ENCODE peak calls at places on chromosomes 1 and 21, in eight cellular contexts. W, V, G, U, N, O, L and T are unnamed samples.

GRCh38 chr21:34801519-34802132 is 132.8 kb downstream of the CLIC6 start:
- DNase-seq in W (no peak), V (no peak), G (no peak), U (no peak), N (no peak), O (no peak), L (no peak), T (no peak)

GRCh38 chr1:207389728-207390464 is 64.2 kb upstream of the CR2 start:
- DNase-seq in W (peak), V (no peak), G (no peak), U (no peak), N (no peak), O (no peak), L (no peak), T (no peak)

GRCh38 chr21:44801468-44802395 is at the start of gene UBE2G2:
- DNase-seq in W (peak), V (peak), G (peak), U (peak), N (peak), O (peak), L (peak), T (peak)

GRCh38 chr1:118075116-118075515 is 109.9 kb downstream of the SPAG17 start:
- DNase-seq in W (peak), V (no peak), G (no peak), U (no peak), N (no peak), O (no peak), L (no peak), T (no peak)

GRCh38 chr1:216682694-216683243 is 40.5 kb downstream of the ESRRG start:
- DNase-seq in W (no peak), V (no peak), G (no peak), U (no peak), N (no peak), O (no peak), L (no peak), T (no peak)

GRCh38 chr1:205588691-205589445 is 42.9 kb downstream of the ELK4 start:
- DNase-seq in W (peak), V (peak), G (no peak), U (peak), N (no peak), O (peak), L (no peak), T (no peak)

GRCh38 chr1:87898401-87898800 is 569.7 kb downstream of the LMO4 start:
- DNase-seq in W (no peak), V (no peak), G (no peak), U (peak), N (no peak), O (no peak), L (no peak), T (no peak)

GRCh38 chr1:201500670-201501120 is 6.2 kb downstream of the CSRP1 start:
- DNase-seq in W (no peak), V (peak), G (no peak), U (no peak), N (no peak), O (no peak), L (no peak), T (no peak)

GRCh38 chr1:182600745-182601415 is 3.3 kb downstream of the RGS16 start:
- DNase-seq in W (no peak), V (no peak), G (no peak), U (no peak), N (no peak), O (no peak), L (no peak), T (no peak)

GRCh38 chr1:9573723-9574122 is 15.0 kb upstream of the TMEM201 start:
- DNase-seq in W (no peak), V (no peak), G (no peak), U (no peak), N (no peak), O (no peak), L (no peak), T (no peak)

GRCh38 chr1:201982923-201983805 is 716 bp downstream of the RNPEP start:
- DNase-seq in W (peak), V (peak), G (peak), U (peak), N (peak), O (peak), L (peak), T (peak)